ENCODE peak calls at places on chromosomes 11 and 22, in five cellular contexts. I, P, O, U and H are unnamed samples.

GRCh38 chr22:49621601-49622210 is 206.0 kb downstream of the BRD1 start:
- DNase-seq in I (no peak), P (no peak), O (no peak), U (no peak), H (no peak)

GRCh38 chr11:19953342-19953741 is 206.9 kb downstream of the DBX1 start:
- DNase-seq in I (peak; percentile 64), P (peak; percentile 60), O (no peak), U (no peak), H (peak; percentile 58)

GRCh38 chr11:67468835-67469811 is at the start of gene TMEM134:
- DNase-seq in I (peak; percentile 93), P (peak; percentile 95), O (peak; percentile 63), U (peak; percentile 95), H (peak; percentile 93)

GRCh38 chr11:117820071-117820470 is 4.5 kb downstream of the FXYD2 start:
- DNase-seq in I (no peak), P (no peak), O (no peak), U (no peak), H (no peak)

GRCh38 chr11:104118105-104118762 is 45.7 kb downstream of the PDGFD start:
- DNase-seq in I (no peak), P (no peak), O (no peak), U (peak; percentile 11), H (no peak)

GRCh38 chr11:122214567-122214966 is 98.6 kb upstream of the BLID start:
- DNase-seq in I (peak; percentile 55), P (no peak), O (no peak), U (no peak), H (no peak)

GRCh38 chr11:31106963-31107576 is 262.5 kb downstream of the DCDC1 start:
- DNase-seq in I (peak; percentile 42), P (peak; percentile 46), O (peak; percentile 22), U (peak; percentile 63), H (peak; percentile 46)

GRCh38 chr11:131749100-131749499 is 378.7 kb downstream of the NTM start:
- DNase-seq in I (peak; percentile 89), P (peak; percentile 94), O (peak; percentile 78), U (no peak), H (peak; percentile 96)

GRCh38 chr11:73625690-73626318 is 20.6 kb upstream of the PLEKHB1 start:
- DNase-seq in I (peak; percentile 84), P (peak; percentile 76), O (peak; percentile 48), U (peak; percentile 74), H (peak; percentile 77)

GRCh38 chr22:24768537-24769374 is 5.8 kb downstream of the PIWIL3 start:
- DNase-seq in I (peak; percentile 76), P (peak; percentile 71), O (peak; percentile 29), U (peak; percentile 68), H (peak; percentile 78)

GRCh38 chr22:25869771-25870170 is 127.8 kb downstream of the MYO18B start:
- DNase-seq in I (no peak), P (no peak), O (no peak), U (peak; percentile 27), H (no peak)

GRCh38 chr11:70142171-70142875 is 60.8 kb upstream of the FADD start:
- DNase-seq in I (no peak), P (no peak), O (no peak), U (no peak), H (no peak)

GRCh38 chr22:43858156-43858895 is 4.0 kb downstream of the SULT4A1 start:
- DNase-seq in I (no peak), P (no peak), O (no peak), U (no peak), H (no peak)

GRCh38 chr22:27327981-27328721 is 473.4 kb downstream of the MN1 start:
- DNase-seq in I (no peak), P (no peak), O (no peak), U (no peak), H (no peak)

GRCh38 chr11:72724021-72724561 is 28.1 kb downstream of the ARAP1 start:
- DNase-seq in I (no peak), P (no peak), O (no peak), U (no peak), H (no peak)

GRCh38 chr11:64768300-64768694 is 8.5 kb upstream of the PYGM start:
- DNase-seq in I (no peak), P (no peak), O (no peak), U (no peak), H (no peak)

GRCh38 chr11:105393326-105393725 is 216.5 kb upstream of the GRIA4 start:
- DNase-seq in I (no peak), P (no peak), O (no peak), U (no peak), H (no peak)

GRCh38 chr11:76628408-76628947 is 42.1 kb downstream of the LRRC32 start:
- DNase-seq in I (no peak), P (no peak), O (no peak), U (no peak), H (no peak)

GRCh38 chr22:27692243-27692642 is 109.3 kb downstream of the MN1 start:
- DNase-seq in I (peak; percentile 24), P (no peak), O (no peak), U (no peak), H (no peak)

GRCh38 chr11:70424765-70425164 is 26.4 kb downstream of the CTTN start:
- DNase-seq in I (no peak), P (no peak), O (no peak), U (peak; percentile 78), H (no peak)

GRCh38 chr22:44410396-44411056 is 87.5 kb downstream of the RTL6 start:
- DNase-seq in I (no peak), P (no peak), O (no peak), U (no peak), H (no peak)

GRCh38 chr11:14722507-14722906 is 78.9 kb downstream of the PDE3B start:
- DNase-seq in I (peak; percentile 1), P (no peak), O (no peak), U (no peak), H (no peak)

GRCh38 chr11:61757213-61757862 is 4.9 kb downstream of the MYRF start:
- DNase-seq in I (no peak), P (no peak), O (no peak), U (no peak), H (no peak)

GRCh38 chr11:14228356-14228755 is 130.6 kb downstream of the RRAS2 start:
- DNase-seq in I (no peak), P (no peak), O (no peak), U (no peak), H (no peak)

GRCh38 chr11:64529559-64530520 is 61.2 kb upstream of the SLC22A12 start:
- DNase-seq in I (no peak), P (no peak), O (no peak), U (no peak), H (no peak)

GRCh38 chr22:42328130-42328821 is 57.8 kb upstream of the TCF20 start:
- DNase-seq in I (no peak), P (no peak), O (no peak), U (no peak), H (no peak)

GRCh38 chr11:77580712-77581337 is 8.9 kb upstream of the AQP11 start:
- DNase-seq in I (no peak), P (no peak), O (no peak), U (peak; percentile 62), H (no peak)

GRCh38 chr22:32333769-32334639 is 23.7 kb upstream of the RFPL3 start:
- DNase-seq in I (no peak), P (no peak), O (no peak), U (no peak), H (no peak)

GRCh38 chr22:30947163-30947820 is 21.3 kb downstream of the MORC2 start:
- DNase-seq in I (no peak), P (peak; percentile 6), O (no peak), U (no peak), H (no peak)

GRCh38 chr11:19910931-19911330 is 198.3 kb downstream of the NAV2 start:
- DNase-seq in I (no peak), P (no peak), O (no peak), U (no peak), H (no peak)

GRCh38 chr22:46776876-46777608 is 14.6 kb downstream of the TBC1D22A start:
- DNase-seq in I (no peak), P (no peak), O (no peak), U (no peak), H (no peak)
- H3K4me3 ChIP-seq in I (no peak overlapping the region), P (no peak overlapping the region), O (no peak overlapping the region), U (no peak overlapping the region), H (no peak overlapping the region)

DNA sequence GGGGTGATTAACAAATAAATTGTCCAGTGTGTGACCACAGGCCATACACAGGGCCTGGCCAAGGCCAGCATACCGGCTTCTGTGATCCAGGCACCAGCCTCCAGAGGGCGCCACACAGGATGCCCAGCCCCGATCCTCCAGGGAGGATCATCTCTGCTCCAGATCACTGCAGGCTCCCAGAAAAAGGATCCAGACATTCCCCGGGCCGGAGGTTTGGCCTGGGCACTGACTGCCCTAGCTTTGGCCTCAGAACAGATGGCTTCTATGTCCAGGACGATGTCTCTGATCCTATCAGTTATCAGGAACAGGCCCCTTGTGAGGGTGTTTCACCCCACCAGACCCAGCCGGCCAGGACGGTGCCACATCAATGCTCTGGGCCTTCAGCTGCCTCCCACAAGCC is 74.5 kb upstream of the LMO1 start:
- DNase-seq in I (peak; percentile 54), P (peak; percentile 32), O (no peak), U (peak; percentile 36), H (peak; percentile 34)
- TF ChIP-seq CTCF in I (peak; percentile 85), P (peak; percentile 67), O (peak; percentile 73), U (peak; percentile 82), H (peak; percentile 72)

DNA sequence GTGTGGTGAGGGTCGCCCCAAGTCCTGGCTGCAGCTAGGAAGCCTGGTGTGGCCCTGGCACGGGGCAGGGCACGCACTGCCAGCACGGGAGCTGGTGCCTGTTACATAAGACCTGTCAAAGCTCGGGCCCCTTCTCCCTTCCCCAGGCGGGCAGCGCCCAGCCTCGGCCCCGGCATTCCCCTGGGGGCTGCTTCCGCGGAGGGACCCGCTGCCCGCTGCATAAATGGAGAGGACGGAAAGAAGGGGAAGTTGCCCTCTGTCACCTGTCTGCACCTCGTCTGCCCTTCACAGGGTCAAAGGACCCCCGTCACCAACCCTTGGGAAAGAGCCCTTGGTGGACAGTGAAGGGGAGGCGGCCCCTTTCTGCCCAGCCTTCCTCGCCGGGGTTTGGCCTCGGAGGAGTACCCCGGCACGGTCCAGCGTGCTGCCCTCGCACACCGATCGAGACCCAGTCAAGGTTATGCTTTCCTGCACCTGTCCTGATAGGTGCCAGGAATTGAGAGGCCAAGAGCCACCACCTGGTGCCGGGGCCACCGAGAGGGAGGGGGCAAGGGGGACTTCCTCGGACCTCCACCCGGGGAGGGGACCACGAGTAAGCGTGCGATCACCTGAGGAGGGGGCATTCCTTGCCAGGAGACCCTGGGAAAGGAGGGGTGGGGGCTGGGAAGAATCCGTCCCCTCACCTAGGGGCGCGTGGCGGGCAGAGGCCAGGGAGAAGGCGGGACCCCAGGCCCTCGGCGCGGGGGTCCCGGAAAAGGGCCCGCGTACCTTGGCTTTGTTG is 16.8 kb upstream of the MFRP start:
- DNase-seq in I (no peak), P (no peak), O (no peak), U (no peak), H (no peak)
- H3K4me3 ChIP-seq in I (no peak overlapping the region), P (peak overlapping the region; percentile 11), O (peak overlapping the region; percentile 26), U (no peak overlapping the region), H (no peak overlapping the region)

GRCh38 chr11:37861671-37862070 is 1263.6 kb upstream of the RAG2 start:
- DNase-seq in I (no peak), P (no peak), O (no peak), U (no peak), H (no peak)

GRCh38 chr11:37857726-37858125 is 1259.7 kb upstream of the RAG2 start:
- DNase-seq in I (no peak), P (no peak), O (no peak), U (no peak), H (no peak)

DNA sequence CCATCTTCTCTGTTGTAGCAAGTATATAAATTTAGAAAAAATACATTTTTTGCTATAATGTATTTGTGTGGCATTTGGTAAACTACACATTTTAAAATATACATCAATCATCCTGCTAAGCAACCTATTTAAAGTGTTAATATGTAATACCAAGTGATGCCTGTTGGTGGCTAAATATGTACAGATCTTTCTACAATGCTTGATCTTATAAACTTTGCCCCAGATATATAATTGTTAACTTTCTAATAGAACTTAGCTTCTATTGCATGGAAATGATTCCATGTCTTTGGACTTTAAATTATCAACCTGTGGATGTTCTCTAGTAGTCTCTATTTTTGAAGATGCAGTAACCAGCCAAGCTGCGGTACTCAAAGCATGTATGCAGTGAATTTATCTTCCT is 1260.4 kb upstream of the RAG2 start:
- DNase-seq in I (peak; percentile 22), P (no peak), O (no peak), U (peak; percentile 4), H (peak; percentile 8)
- TF ChIP-seq CTCF in I (peak; percentile 41), P (no peak), O (no peak), U (no peak), H (peak; percentile 18)